ENCODE peak calls at places on chromosomes 11 and 22, in four cellular contexts. One of them, this sample, is unnamed.

GRCh38 chr11:102486584-102486983 is 34.0 kb upstream of the TMEM123 start:
- DNase-seq in GM10248: no peak
- DNase-seq in B cell: no peak
- DNase-seq in stomach: no peak
- DNase-seq in this sample: no peak

GRCh38 chr11:57410287-57410686 is 16.6 kb downstream of the SLC43A3 start:
- DNase-seq in GM10248: no peak
- DNase-seq in B cell: no peak
- DNase-seq in stomach: no peak
- DNase-seq in this sample: no peak

GRCh38 chr22:31151872-31152271 is 8.1 kb upstream of the RNF185 start:
- DNase-seq in GM10248: no peak
- DNase-seq in B cell: no peak
- DNase-seq in stomach: no peak
- DNase-seq in this sample: no peak

GRCh38 chr11:130749216-130749615 is 167.1 kb downstream of the SNX19 start:
- DNase-seq in GM10248: no peak
- DNase-seq in B cell: no peak
- DNase-seq in stomach: no peak
- DNase-seq in this sample: no peak

GRCh38 chr11:73680687-73681086 is 34.3 kb downstream of the PLEKHB1 start:
- DNase-seq in GM10248: no peak
- DNase-seq in B cell: no peak
- DNase-seq in stomach: no peak
- DNase-seq in this sample: no peak

GRCh38 chr22:30857791-30858190 is 110.8 kb downstream of the MORC2 start:
- DNase-seq in GM10248: no peak
- DNase-seq in B cell: no peak
- DNase-seq in stomach: peak
- DNase-seq in this sample: no peak

GRCh38 chr22:48751539-48752437 is 1075.9 kb downstream of the BRD1 start:
- DNase-seq in GM10248: no peak
- DNase-seq in B cell: peak
- DNase-seq in stomach: peak
- DNase-seq in this sample: no peak

GRCh38 chr11:128399186-128399585 is 188.2 kb downstream of the ETS1 start:
- DNase-seq in GM10248: no peak
- DNase-seq in B cell: peak
- DNase-seq in stomach: no peak
- DNase-seq in this sample: no peak

GRCh38 chr11:6979365-6979764 is 40.8 kb downstream of the ZNF214 start:
- DNase-seq in GM10248: no peak
- DNase-seq in B cell: no peak
- DNase-seq in stomach: no peak
- DNase-seq in this sample: no peak

GRCh38 chr11:40716344-40717178 is 742.9 kb downstream of the LRRC4C start:
- DNase-seq in GM10248: no peak
- DNase-seq in B cell: no peak
- DNase-seq in stomach: no peak
- DNase-seq in this sample: no peak

GRCh38 chr11:86624366-86624765 is 48.0 kb downstream of the ME3 start:
- DNase-seq in GM10248: no peak
- DNase-seq in B cell: no peak
- DNase-seq in stomach: no peak
- DNase-seq in this sample: no peak

GRCh38 chr11:19577849-19578619 is 134.6 kb upstream of the NAV2 start:
- DNase-seq in GM10248: no peak
- DNase-seq in B cell: no peak
- DNase-seq in stomach: no peak
- DNase-seq in this sample: no peak

GRCh38 chr11:62958547-62959071 is 26.2 kb downstream of the SLC22A6 start:
- DNase-seq in GM10248: no peak
- DNase-seq in B cell: no peak
- DNase-seq in stomach: no peak
- DNase-seq in this sample: no peak

GRCh38 chr11:110130642-110131238 is 37.5 kb downstream of the ZC3H12C start:
- DNase-seq in GM10248: no peak
- DNase-seq in B cell: no peak
- DNase-seq in stomach: no peak
- DNase-seq in this sample: no peak

GRCh38 chr11:111194789-111195188 is 50.7 kb upstream of the POU2AF2 start:
- DNase-seq in GM10248: no peak
- DNase-seq in B cell: no peak
- DNase-seq in stomach: no peak
- DNase-seq in this sample: peak

GRCh38 chr11:877565-877964 is 33.0 kb downstream of the CHID1 start:
- DNase-seq in GM10248: no peak
- DNase-seq in B cell: no peak
- DNase-seq in stomach: no peak
- DNase-seq in this sample: peak

DNA sequence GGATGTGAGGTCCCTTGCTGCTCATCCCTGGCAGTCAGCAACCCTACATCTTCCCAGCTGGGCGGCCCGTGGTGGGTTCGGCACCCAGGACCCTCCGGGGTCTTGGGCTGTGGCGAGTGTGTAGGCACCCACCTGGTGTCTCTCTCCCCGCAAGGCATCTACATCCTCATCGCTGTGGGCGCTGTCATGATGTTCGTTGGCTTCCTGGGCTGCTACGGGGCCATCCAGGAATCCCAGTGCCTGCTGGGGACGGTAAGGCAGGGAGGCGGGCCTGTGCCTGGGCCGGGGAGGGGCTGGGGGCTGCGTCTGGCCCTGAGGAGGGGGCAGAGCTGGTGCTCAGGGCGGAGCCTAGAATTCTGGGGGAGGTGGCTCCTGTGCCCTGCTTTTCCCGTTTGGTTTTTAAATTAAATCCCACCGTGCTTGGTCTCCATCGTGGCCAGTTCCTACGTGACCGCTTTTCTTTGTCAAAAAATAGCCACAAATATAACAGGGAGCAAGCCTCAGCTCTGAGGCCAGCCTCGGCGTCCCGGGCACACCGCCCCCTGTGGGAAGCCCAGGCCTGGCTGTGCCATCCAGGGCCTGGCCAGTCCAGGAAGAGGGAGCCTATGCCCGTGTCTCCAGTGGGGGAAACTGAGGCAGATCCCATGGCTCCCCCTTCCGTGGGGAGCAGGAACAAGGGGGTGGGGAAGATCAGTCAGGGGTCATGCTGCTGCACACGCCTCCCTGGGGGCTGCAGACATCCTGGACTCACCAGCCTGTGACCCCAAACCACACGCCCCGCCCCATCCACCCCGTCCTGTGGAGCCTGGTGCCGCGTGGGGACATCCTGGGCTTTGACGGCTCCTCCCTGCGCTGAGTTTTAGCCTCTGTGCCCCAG is 6.4 kb upstream of the TSSC4 start:
- DNase-seq in GM10248: no peak
- DNase-seq in B cell: peak
- DNase-seq in stomach: no peak
- DNase-seq in this sample: no peak
- TF ChIP-seq CTCF in GM10248: no peak
- TF ChIP-seq CTCF in B cell: no peak
- TF ChIP-seq CTCF in stomach: no peak
- TF ChIP-seq CTCF in this sample: no peak

GRCh38 chr11:43988040-43988793 is 45.8 kb downstream of the C11orf96 start:
- DNase-seq in GM10248: no peak
- DNase-seq in B cell: no peak
- DNase-seq in stomach: no peak
- DNase-seq in this sample: no peak
- TF ChIP-seq CTCF in GM10248: no peak
- TF ChIP-seq CTCF in B cell: no peak
- TF ChIP-seq CTCF in stomach: no peak
- TF ChIP-seq CTCF in this sample: no peak

DNA sequence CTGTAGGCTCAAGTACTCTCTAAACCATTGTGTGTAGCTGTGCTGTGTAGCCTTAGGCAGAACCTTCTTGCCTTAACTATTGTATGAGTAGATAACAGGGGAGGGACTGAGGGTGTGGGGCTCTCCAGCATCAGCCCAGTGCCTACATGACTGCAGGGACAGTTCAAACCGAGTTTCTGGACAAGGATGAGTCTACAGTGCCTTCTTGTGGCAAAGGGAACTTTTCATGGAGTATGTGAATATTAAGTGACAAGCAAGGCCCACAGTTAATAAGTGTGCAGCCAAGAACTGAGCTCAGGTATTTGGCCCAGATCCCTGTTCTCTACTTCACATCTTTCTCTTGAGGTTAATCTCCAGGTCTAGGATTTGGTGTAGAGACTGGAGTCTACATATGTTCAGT is 424.4 kb upstream of the LARGE1 start:
- DNase-seq in GM10248: no peak
- DNase-seq in B cell: no peak
- DNase-seq in stomach: no peak
- DNase-seq in this sample: no peak
- TF ChIP-seq CTCF in GM10248: no peak
- TF ChIP-seq CTCF in B cell: no peak
- TF ChIP-seq CTCF in stomach: no peak
- TF ChIP-seq CTCF in this sample: no peak

GRCh38 chr11:117187799-117188481 is 9.4 kb downstream of the SIDT2 start:
- DNase-seq in GM10248: peak
- DNase-seq in B cell: no peak
- DNase-seq in stomach: peak
- DNase-seq in this sample: no peak
- TF ChIP-seq CTCF in GM10248: no peak
- TF ChIP-seq CTCF in B cell: no peak
- TF ChIP-seq CTCF in stomach: no peak
- TF ChIP-seq CTCF in this sample: no peak

DNA sequence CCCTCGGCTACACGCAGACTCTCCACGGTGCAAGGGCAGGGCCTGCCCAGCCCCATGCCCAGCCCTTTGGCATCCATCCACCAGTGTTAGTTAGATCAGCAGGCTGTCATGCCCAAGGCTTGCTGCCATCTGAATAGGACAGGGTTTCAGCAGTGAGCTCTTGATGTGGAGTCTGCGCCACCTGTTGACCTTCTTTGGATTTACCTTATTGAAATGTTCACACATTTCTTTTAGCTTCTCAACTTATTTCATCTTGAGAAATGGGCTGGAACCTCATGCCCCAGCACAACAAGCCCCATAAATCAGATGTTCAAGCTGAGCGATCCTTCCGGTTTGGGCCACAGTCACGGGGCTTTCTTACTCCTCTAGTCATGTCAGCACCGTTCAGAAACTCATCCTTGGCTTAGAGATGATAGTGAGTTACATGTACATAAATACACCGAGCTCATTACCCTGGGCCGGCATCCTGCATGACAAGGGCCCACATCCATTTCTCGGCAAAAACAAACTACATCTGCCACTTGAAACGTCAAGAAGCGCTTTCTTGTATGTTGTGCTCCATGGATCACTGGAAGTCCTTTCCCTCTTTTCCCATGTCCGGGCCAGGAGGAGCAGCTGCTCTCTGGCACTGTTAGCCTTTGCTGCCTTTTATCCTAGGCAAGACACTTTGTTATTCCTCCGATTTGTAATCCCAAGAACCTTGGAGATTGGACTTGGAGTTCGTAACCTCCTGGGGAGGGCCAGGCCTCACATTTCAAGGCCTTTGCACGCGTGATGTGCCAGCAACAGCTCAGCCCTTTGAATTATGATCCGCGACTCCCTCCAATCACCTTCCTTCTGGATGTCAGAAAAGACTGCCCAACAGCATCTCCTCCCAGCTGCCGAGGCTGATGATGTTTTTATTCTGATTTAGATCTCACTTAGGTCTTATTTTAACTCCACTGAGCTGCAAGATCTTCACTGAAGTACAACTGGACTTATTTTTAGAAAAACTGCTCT is 61.9 kb downstream of the PARVB start:
- DNase-seq in GM10248: peak
- DNase-seq in B cell: peak
- DNase-seq in stomach: peak
- DNase-seq in this sample: peak
- TF ChIP-seq CTCF in GM10248: peak
- TF ChIP-seq CTCF in B cell: peak
- TF ChIP-seq CTCF in stomach: peak
- TF ChIP-seq CTCF in this sample: peak

GRCh38 chr22:19798825-19799224 is 38.2 kb downstream of the TBX1 start:
- DNase-seq in GM10248: no peak
- DNase-seq in B cell: no peak
- DNase-seq in stomach: no peak
- DNase-seq in this sample: no peak
- TF ChIP-seq CTCF in GM10248: no peak
- TF ChIP-seq CTCF in B cell: no peak
- TF ChIP-seq CTCF in stomach: no peak
- TF ChIP-seq CTCF in this sample: no peak

GRCh38 chr11:124837491-124837856 is 27.8 kb upstream of the ROBO3 start:
- DNase-seq in GM10248: peak
- DNase-seq in B cell: no peak
- DNase-seq in stomach: no peak
- DNase-seq in this sample: peak
- TF ChIP-seq CTCF in GM10248: peak
- TF ChIP-seq CTCF in B cell: no peak
- TF ChIP-seq CTCF in stomach: no peak
- TF ChIP-seq CTCF in this sample: peak